ENCODE peak calls at places on chromosomes 3 and 15, in four cellular contexts. S is GM18507; P is nephron progenitor cell; T is CD4-positive, alpha-beta T cell. Z is an unnamed sample.

GRCh38 chr3:121152573-121152972 is 244.6 kb downstream of the STXBP5L start:
- DNase-seq in S (no peak), P (no peak), T (no peak), Z (no peak)

GRCh38 chr3:59482001-59482400 is 432.2 kb upstream of the CFAP20DC start:
- DNase-seq in S (no peak), P (no peak), T (no peak), Z (no peak)

GRCh38 chr3:161420746-161421145 is 49.4 kb upstream of the SPTSSB start:
- DNase-seq in S (no peak), P (no peak), T (no peak), Z (no peak)

GRCh38 chr3:115709931-115710330 is 86.6 kb downstream of the GAP43 start:
- DNase-seq in S (no peak), P (no peak), T (no peak), Z (no peak)

GRCh38 chr3:133835418-133835743 is 29.8 kb downstream of the SRPRB start:
- DNase-seq in S (no peak), P (no peak), T (no peak), Z (no peak)

GRCh38 chr15:62469874-62470688 is 305.0 kb upstream of the C2CD4B start:
- DNase-seq in S (no peak), P (no peak), T (no peak), Z (no peak)

GRCh38 chr15:72342385-72342784 is 22.4 kb upstream of the CELF6 start:
- DNase-seq in S (no peak), P (peak), T (peak), Z (peak)

GRCh38 chr3:190048831-190049541 is 71.7 kb downstream of the P3H2 start:
- DNase-seq in S (no peak), P (no peak), T (no peak), Z (no peak)

GRCh38 chr3:134934933-134935332 is 139.9 kb downstream of the EPHB1 start:
- DNase-seq in S (no peak), P (no peak), T (no peak), Z (no peak)

GRCh38 chr3:13114811-13115615 is 41.8 kb upstream of the IQSEC1 start:
- DNase-seq in S (no peak), P (no peak), T (no peak), Z (no peak)

GRCh38 chr3:27976933-27977332 is 254.8 kb upstream of the EOMES start:
- DNase-seq in S (no peak), P (no peak), T (no peak), Z (no peak)

GRCh38 chr15:23514492-23514891 is 51.0 kb upstream of the MKRN3 start:
- DNase-seq in S (no peak), P (no peak), T (no peak), Z (no peak)

GRCh38 chr15:70318996-70319465 is 221.3 kb upstream of the TLE3 start:
- DNase-seq in S (no peak), P (no peak), T (no peak), Z (no peak)

GRCh38 chr3:126934991-126935390 is 47.9 kb upstream of the PLXNA1 start:
- DNase-seq in S (no peak), P (no peak), T (no peak), Z (no peak)

GRCh38 chr3:126912027-126912422 is 70.9 kb upstream of the PLXNA1 start:
- DNase-seq in S (no peak), P (no peak), T (no peak), Z (peak)

GRCh38 chr3:42159706-42160472 is 68.7 kb downstream of the TRAK1 start:
- DNase-seq in S (no peak), P (peak), T (no peak), Z (no peak)

GRCh38 chr3:114519415-114519814 is 225.6 kb downstream of the TIGIT start:
- DNase-seq in S (no peak), P (no peak), T (no peak), Z (no peak)

GRCh38 chr3:177589921-177590336 is 392.6 kb upstream of the TBL1XR1 start:
- DNase-seq in S (no peak), P (peak), T (no peak), Z (peak)

GRCh38 chr15:58562135-58562534 is 130.3 kb downstream of the LIPC start:
- DNase-seq in S (no peak), P (no peak), T (no peak), Z (peak)

Z was measured in SJCRH30.